ENCODE peak calls at places on chromosome 20, in four cellular contexts. S is CD4-positive, alpha-beta T cell; Q is PC-9; M is H1. V is an unnamed sample.

GRCh38 chr20:58171796-58172425 is 56.5 kb downstream of the ANKRD60 start:
- DNase-seq in S (no peak), Q (no peak), M (no peak), V (no peak)

GRCh38 chr20:1946762-1947534 is 46.9 kb downstream of the PDYN start:
- DNase-seq in S (no peak), Q (no peak), M (peak), V (no peak)

GRCh38 chr20:51928931-51929330 is 126.6 kb upstream of the SALL4 start:
- DNase-seq in S (no peak), Q (no peak), M (no peak), V (no peak)

GRCh38 chr20:57288676-57289075 is 22.2 kb upstream of the BMP7 start:
- DNase-seq in S (no peak), Q (no peak), M (no peak), V (no peak)

GRCh38 chr20:25176184-25176583 is 19.3 kb upstream of the ENTPD6 start:
- DNase-seq in S (no peak), Q (no peak), M (no peak), V (no peak)

GRCh38 chr20:19661717-19662637 is 96.1 kb upstream of the RIN2 start:
- DNase-seq in S (peak), Q (peak), M (peak), V (peak)

GRCh38 chr20:35698298-35699126 is 640 bp downstream of the NFS1 start:
- DNase-seq in S (no peak), Q (no peak), M (no peak), V (no peak)

GRCh38 chr20:25984933-25985332 is 288.3 kb upstream of the ZNF337 start:
- DNase-seq in S (peak), Q (no peak), M (no peak), V (no peak)

GRCh38 chr20:36569847-36570429 is 3.5 kb upstream of the TGIF2 start:
- DNase-seq in S (no peak), Q (no peak), M (no peak), V (peak)

GRCh38 chr20:2633381-2633780 is 19.1 kb upstream of the NOP56 start:
- DNase-seq in S (no peak), Q (no peak), M (no peak), V (no peak)

GRCh38 chr20:46562373-46563169 is 12.1 kb upstream of the OCSTAMP start:
- DNase-seq in S (peak), Q (peak), M (peak), V (peak)

GRCh38 chr20:18650224-18650623 is 62.4 kb downstream of the DTD1 start:
- DNase-seq in S (no peak), Q (no peak), M (no peak), V (no peak)

GRCh38 chr20:56322661-56323060 is 36.1 kb upstream of the FAM210B start:
- DNase-seq in S (no peak), Q (no peak), M (no peak), V (no peak)

GRCh38 chr20:19964289-19965263 is 52.6 kb upstream of the NAA20 start:
- DNase-seq in S (no peak), Q (peak), M (no peak), V (peak)

GRCh38 chr20:13149371-13149770 is 71.7 kb upstream of the ISM1 start:
- DNase-seq in S (no peak), Q (no peak), M (no peak), V (no peak)

GRCh38 chr20:22771706-22772105 is 187.3 kb upstream of the FOXA2 start:
- DNase-seq in S (no peak), Q (peak), M (no peak), V (no peak)

GRCh38 chr20:37692447-37693166 is 1.2 kb upstream of the CTNNBL1 start:
- DNase-seq in S (no peak), Q (no peak), M (no peak), V (no peak)

GRCh38 chr20:37690626-37691369 is 3.0 kb upstream of the CTNNBL1 start:
- DNase-seq in S (no peak), Q (no peak), M (no peak), V (no peak)

GRCh38 chr20:37693629-37694626 is at the start of gene CTNNBL1:
- DNase-seq in S (peak), Q (peak), M (peak), V (peak)

GRCh38 chr20:37695684-37696342 is 2.0 kb downstream of the CTNNBL1 start:
- DNase-seq in S (no peak), Q (no peak), M (no peak), V (no peak)

GRCh38 chr20:37693203-37693602 is 627 bp upstream of the CTNNBL1 start:
- DNase-seq in S (no peak), Q (no peak), M (no peak), V (no peak)
- H3K27ac ChIP-seq in S (no peak), Q (no peak), M (no peak), V (no peak)

GRCh38 chr20:44709380-44709779 is 5.8 kb upstream of the CCN5 start:
- DNase-seq in S (no peak), Q (no peak), M (no peak), V (no peak)
- H3K27ac ChIP-seq in S (no peak), Q (no peak), M (no peak), V (no peak)

DNA sequence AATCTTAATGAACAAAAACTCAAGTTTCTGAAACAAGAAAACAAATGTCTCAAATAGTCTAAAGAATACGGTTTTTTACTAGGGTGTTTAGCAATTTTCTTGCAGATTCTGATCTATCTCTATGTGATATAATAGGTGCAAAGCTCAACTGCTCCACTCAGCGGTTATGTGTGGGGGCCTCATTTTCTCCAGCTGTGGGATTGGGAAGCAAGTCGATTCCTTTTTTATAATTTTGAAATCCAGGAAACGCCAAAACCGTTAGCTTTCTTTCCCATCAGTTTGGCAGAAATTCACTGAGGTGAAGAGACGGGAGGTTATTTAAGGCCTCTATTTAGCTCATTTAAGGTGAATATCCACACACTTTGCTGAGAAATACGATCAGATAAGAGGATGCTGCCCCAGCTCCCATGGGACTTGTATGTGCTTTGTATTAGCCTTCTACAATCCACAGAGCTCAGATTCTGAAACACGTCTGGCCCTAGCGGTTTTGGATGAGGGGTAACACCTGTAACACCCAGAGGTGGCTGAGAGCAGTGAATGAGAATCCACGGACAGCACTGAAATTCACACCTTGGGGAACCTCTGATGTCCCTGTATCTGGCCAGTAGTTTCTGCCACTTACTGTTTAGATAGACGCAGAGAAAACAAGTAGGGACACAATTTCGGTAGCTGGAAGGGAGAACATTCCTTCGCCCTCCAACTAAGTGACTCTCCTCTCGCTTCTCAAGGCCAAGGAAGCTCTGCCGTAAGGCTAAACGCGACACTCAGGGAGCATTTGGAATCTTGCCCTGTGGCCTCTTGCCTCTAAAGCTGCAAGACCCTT is 6.6 kb upstream of the BCAS4 start:
- DNase-seq in S (no peak), Q (peak), M (no peak), V (peak)
- H3K27ac ChIP-seq in S (no peak), Q (no peak), M (no peak), V (no peak)

GRCh38 chr20:44598413-44599290 is 16.3 kb downstream of the PKIG start:
- DNase-seq in S (no peak), Q (no peak), M (no peak), V (no peak)
- H3K27ac ChIP-seq in S (no peak), Q (no peak), M (no peak), V (no peak)

DNA sequence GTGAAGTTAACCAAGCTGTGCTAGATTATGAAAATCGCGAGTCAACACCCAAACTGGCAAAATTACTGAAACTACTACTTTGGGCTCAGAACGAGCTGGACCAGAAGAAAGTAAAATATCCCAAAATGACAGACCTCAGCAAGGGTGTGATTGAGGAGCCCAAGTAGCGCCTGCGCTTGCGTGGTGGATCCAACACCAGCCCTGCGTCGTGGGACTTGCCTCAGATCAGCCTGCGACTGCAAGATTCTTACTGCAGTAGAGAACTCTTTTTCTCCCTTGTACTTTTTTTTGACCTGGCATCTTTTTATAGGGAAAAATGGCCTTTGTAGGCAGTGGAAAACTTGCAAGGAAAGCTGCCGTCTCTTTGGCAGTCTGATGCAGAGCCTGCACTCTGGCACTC is 6.8 kb downstream of the GID8 start:
- DNase-seq in S (no peak), Q (no peak), M (no peak), V (no peak)
- H3K27ac ChIP-seq in S (no peak), Q (no peak), M (no peak), V (no peak)

GRCh38 chr20:9269280-9269971 is 200.5 kb downstream of the PLCB4 start:
- DNase-seq in S (no peak), Q (no peak), M (no peak), V (no peak)
- H3K27ac ChIP-seq in S (no peak), Q (no peak), M (no peak), V (no peak)

DNA sequence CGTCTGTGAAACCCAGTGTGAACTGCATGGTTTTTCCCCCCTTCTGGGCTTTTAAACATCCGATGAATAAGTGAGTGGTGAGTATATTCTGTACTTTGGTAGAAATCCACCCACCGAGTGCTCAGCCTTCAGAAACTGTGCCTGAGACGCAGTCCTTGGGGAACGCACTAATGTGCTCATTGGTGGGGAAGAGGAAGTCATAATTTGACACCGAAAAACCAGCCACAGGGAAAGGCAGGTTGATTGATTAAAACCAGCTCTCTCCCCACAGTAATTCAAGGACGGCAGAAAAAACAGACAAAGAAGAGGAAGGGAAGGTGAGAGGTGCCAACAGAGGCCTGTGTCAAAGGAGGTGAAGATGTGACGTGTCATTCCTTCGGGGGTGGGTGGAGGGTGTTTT is 21.7 kb downstream of the EDN3 start:
- DNase-seq in S (no peak), Q (no peak), M (no peak), V (no peak)
- H3K27ac ChIP-seq in S (no peak), Q (no peak), M (no peak), V (no peak)

DNA sequence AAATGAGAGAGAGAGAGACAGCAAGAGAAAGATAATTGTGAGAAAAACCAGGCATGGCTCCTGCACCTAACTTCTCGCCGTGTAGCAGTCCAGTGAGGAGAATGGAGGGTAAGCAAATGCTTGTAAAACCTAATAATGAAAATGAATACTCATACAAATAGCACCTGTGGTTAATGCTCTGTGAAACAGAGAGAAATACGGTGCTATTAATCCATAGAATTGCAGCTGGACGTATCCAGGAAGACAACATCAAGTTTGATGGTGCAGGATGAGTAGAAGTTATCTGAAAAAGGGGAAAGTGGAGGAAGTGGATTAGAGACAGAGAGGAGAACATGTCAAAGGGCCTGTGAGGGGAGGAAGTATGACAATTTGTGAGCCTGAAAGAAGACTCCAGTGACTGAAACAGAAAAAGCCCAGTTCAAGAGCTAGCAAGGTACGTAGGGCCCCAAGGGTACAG is 89.4 kb upstream of the PAK5 start:
- DNase-seq in S (no peak), Q (no peak), M (no peak), V (no peak)
- H3K27ac ChIP-seq in S (no peak), Q (no peak), M (no peak), V (no peak)

DNA sequence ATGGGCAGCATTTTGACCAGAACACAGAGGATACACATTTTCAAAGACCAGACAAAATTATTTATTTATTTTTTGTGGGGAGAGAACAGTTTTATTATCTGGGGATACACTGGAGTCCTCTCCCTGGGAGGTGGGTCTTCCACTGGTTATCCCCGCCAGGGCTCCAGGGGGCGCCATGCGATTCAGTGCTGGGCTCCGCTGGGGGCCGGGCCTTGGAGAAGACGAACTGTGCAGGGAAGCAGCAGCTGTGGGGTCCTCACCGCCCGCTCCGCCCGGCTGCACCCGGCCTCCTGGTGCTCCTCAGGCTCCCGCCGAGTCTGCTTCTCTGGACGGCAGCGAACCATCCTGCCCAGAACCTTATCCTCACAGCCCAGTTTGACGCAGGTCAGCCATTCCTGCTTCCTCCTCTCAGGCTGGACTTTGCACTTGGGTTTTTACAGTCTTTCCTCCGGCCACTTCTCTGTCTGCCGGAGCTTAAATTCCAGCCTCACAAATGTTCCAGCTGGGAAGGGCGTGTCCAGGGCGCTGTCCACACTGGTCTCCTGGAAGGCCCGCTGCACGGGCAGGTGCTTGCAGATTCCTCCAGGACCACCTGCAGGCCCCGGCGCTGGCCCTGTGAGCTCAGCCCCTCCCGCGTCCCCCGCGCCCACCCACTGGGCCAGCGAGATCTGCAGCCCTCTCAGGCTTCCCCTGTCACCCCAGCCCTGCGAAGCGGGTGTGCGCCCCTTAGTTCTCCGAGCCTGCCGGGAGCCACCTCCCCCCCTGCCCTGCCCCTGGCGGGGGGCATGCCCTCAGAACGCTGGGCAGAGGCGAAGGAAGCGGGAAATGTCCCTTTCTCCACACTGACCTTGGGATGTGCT is 1830.0 kb upstream of the DEFB115 start:
- DNase-seq in S (no peak), Q (no peak), M (no peak), V (no peak)
- H3K27ac ChIP-seq in S (no peak), Q (no peak), M (no peak), V (no peak)

GRCh38 chr20:821083-822065 is 12.1 kb upstream of the FAM110A start:
- DNase-seq in S (no peak), Q (no peak), M (no peak), V (no peak)
- H3K27ac ChIP-seq in S (no peak), Q (no peak), M (no peak), V (no peak)